ENCODE peak calls at places on chromosomes 11 and 22, in eight cellular contexts. One of them, this sample, is unnamed.

GRCh38 chr11:126175261-126175885 is 36.1 kb downstream of the RPUSD4 start:
- DNase-seq in fibroblast of the aortic adventitia: peak; percentile 65
- DNase-seq in choroid plexus epithelial cell: peak; percentile 12
- DNase-seq in AG09309: no peak
- DNase-seq in fibroblast of pulmonary artery: peak; percentile 30
- DNase-seq in GM10248: no peak
- DNase-seq in glutamatergic neuron: no peak
- DNase-seq in MM.1S: no peak
- DNase-seq in this sample: no peak

GRCh38 chr22:46079093-46079860 is 71.0 kb upstream of the PPARA start:
- DNase-seq in glutamatergic neuron: peak; percentile 11
- DNase-seq in AG09309: no peak
- DNase-seq in choroid plexus epithelial cell: no peak
- DNase-seq in fibroblast of the aortic adventitia: no peak
- DNase-seq in MM.1S: no peak
- DNase-seq in GM10248: no peak
- DNase-seq in fibroblast of pulmonary artery: no peak
- DNase-seq in this sample: no peak

GRCh38 chr11:3158131-3158591 is 6.9 kb downstream of the OSBPL5 start:
- DNase-seq in MM.1S: no peak
- DNase-seq in fibroblast of the aortic adventitia: no peak
- DNase-seq in choroid plexus epithelial cell: no peak
- DNase-seq in glutamatergic neuron: peak; percentile 17
- DNase-seq in AG09309: no peak
- DNase-seq in GM10248: no peak
- DNase-seq in fibroblast of pulmonary artery: no peak
- DNase-seq in this sample: no peak

GRCh38 chr11:112977620-112978212 is 16.5 kb downstream of the NCAM1 start:
- DNase-seq in MM.1S: no peak
- DNase-seq in GM10248: no peak
- DNase-seq in glutamatergic neuron: no peak
- DNase-seq in choroid plexus epithelial cell: peak; percentile 87
- DNase-seq in fibroblast of pulmonary artery: peak; percentile 89
- DNase-seq in fibroblast of the aortic adventitia: peak; percentile 58
- DNase-seq in AG09309: peak; percentile 33
- DNase-seq in this sample: no peak

GRCh38 chr22:43301866-43302265 is 41.3 kb downstream of the SCUBE1 start:
- DNase-seq in fibroblast of the aortic adventitia: no peak
- DNase-seq in fibroblast of pulmonary artery: no peak
- DNase-seq in glutamatergic neuron: no peak
- DNase-seq in MM.1S: no peak
- DNase-seq in AG09309: no peak
- DNase-seq in GM10248: no peak
- DNase-seq in choroid plexus epithelial cell: no peak
- DNase-seq in this sample: no peak

GRCh38 chr11:1310315-1310687 is 869 bp upstream of the TOLLIP start:
- DNase-seq in fibroblast of pulmonary artery: no peak
- DNase-seq in choroid plexus epithelial cell: no peak
- DNase-seq in MM.1S: peak; percentile 38
- DNase-seq in fibroblast of the aortic adventitia: peak; percentile 7
- DNase-seq in glutamatergic neuron: no peak
- DNase-seq in GM10248: no peak
- DNase-seq in AG09309: no peak
- DNase-seq in this sample: no peak

GRCh38 chr11:94417386-94417987 is 16.3 kb upstream of the GPR83 start:
- DNase-seq in fibroblast of the aortic adventitia: peak; percentile 77
- DNase-seq in MM.1S: peak; percentile 9
- DNase-seq in fibroblast of pulmonary artery: peak; percentile 63
- DNase-seq in glutamatergic neuron: no peak
- DNase-seq in AG09309: peak; percentile 11
- DNase-seq in choroid plexus epithelial cell: peak; percentile 72
- DNase-seq in GM10248: no peak
- DNase-seq in this sample: peak; percentile 15

GRCh38 chr11:45833761-45834160 is 13.5 kb upstream of the CRY2 start:
- DNase-seq in GM10248: no peak
- DNase-seq in MM.1S: no peak
- DNase-seq in AG09309: no peak
- DNase-seq in fibroblast of the aortic adventitia: no peak
- DNase-seq in glutamatergic neuron: no peak
- DNase-seq in fibroblast of pulmonary artery: no peak
- DNase-seq in choroid plexus epithelial cell: no peak
- DNase-seq in this sample: no peak

GRCh38 chr22:30192427-30192826 is 54.1 kb downstream of the LIF start:
- DNase-seq in fibroblast of the aortic adventitia: no peak
- DNase-seq in glutamatergic neuron: no peak
- DNase-seq in MM.1S: no peak
- DNase-seq in GM10248: peak; percentile 15
- DNase-seq in AG09309: no peak
- DNase-seq in fibroblast of pulmonary artery: no peak
- DNase-seq in choroid plexus epithelial cell: no peak
- DNase-seq in this sample: no peak

GRCh38 chr11:134537296-134537695 is 125.3 kb upstream of the B3GAT1 start:
- DNase-seq in MM.1S: no peak
- DNase-seq in AG09309: no peak
- DNase-seq in fibroblast of pulmonary artery: no peak
- DNase-seq in choroid plexus epithelial cell: no peak
- DNase-seq in glutamatergic neuron: peak; percentile 6
- DNase-seq in fibroblast of the aortic adventitia: no peak
- DNase-seq in GM10248: no peak
- DNase-seq in this sample: no peak

GRCh38 chr22:24726848-24727217 is 47.7 kb downstream of the PIWIL3 start:
- DNase-seq in GM10248: no peak
- DNase-seq in fibroblast of the aortic adventitia: no peak
- DNase-seq in MM.1S: no peak
- DNase-seq in glutamatergic neuron: no peak
- DNase-seq in fibroblast of pulmonary artery: no peak
- DNase-seq in choroid plexus epithelial cell: no peak
- DNase-seq in AG09309: no peak
- DNase-seq in this sample: no peak

GRCh38 chr22:31082606-31083376 is 1.7 kb downstream of the SMTN start:
- DNase-seq in fibroblast of the aortic adventitia: peak; percentile 75
- DNase-seq in glutamatergic neuron: peak; percentile 64
- DNase-seq in choroid plexus epithelial cell: peak; percentile 85
- DNase-seq in fibroblast of pulmonary artery: peak; percentile 81
- DNase-seq in MM.1S: no peak
- DNase-seq in AG09309: no peak
- DNase-seq in GM10248: no peak
- DNase-seq in this sample: no peak

GRCh38 chr11:96960926-96961325 is 571.1 kb downstream of the JRKL start:
- DNase-seq in fibroblast of the aortic adventitia: no peak
- DNase-seq in MM.1S: no peak
- DNase-seq in fibroblast of pulmonary artery: no peak
- DNase-seq in choroid plexus epithelial cell: no peak
- DNase-seq in GM10248: no peak
- DNase-seq in glutamatergic neuron: no peak
- DNase-seq in AG09309: no peak
- DNase-seq in this sample: no peak

GRCh38 chr11:92894197-92894596 is 75.3 kb upstream of the MTNR1B start:
- DNase-seq in MM.1S: peak; percentile 32
- DNase-seq in GM10248: no peak
- DNase-seq in fibroblast of pulmonary artery: no peak
- DNase-seq in fibroblast of the aortic adventitia: no peak
- DNase-seq in glutamatergic neuron: no peak
- DNase-seq in choroid plexus epithelial cell: no peak
- DNase-seq in AG09309: no peak
- DNase-seq in this sample: no peak

GRCh38 chr11:12232160-12232559 is 121.8 kb downstream of the MICAL2 start:
- DNase-seq in choroid plexus epithelial cell: no peak
- DNase-seq in glutamatergic neuron: no peak
- DNase-seq in MM.1S: no peak
- DNase-seq in GM10248: no peak
- DNase-seq in AG09309: no peak
- DNase-seq in fibroblast of the aortic adventitia: peak; percentile 54
- DNase-seq in fibroblast of pulmonary artery: no peak
- DNase-seq in this sample: no peak

GRCh38 chr11:60764879-60765278 is 8.2 kb downstream of the MS4A15 start:
- DNase-seq in AG09309: no peak
- DNase-seq in fibroblast of pulmonary artery: no peak
- DNase-seq in MM.1S: peak; percentile 91
- DNase-seq in GM10248: peak; percentile 54
- DNase-seq in fibroblast of the aortic adventitia: no peak
- DNase-seq in glutamatergic neuron: no peak
- DNase-seq in choroid plexus epithelial cell: peak; percentile 22
- DNase-seq in this sample: no peak

GRCh38 chr22:41596776-41597634 is 7.4 kb upstream of the PMM1 start:
- DNase-seq in MM.1S: peak; percentile 29
- DNase-seq in AG09309: no peak
- DNase-seq in choroid plexus epithelial cell: peak; percentile 64
- DNase-seq in GM10248: peak; percentile 45
- DNase-seq in fibroblast of the aortic adventitia: peak; percentile 58
- DNase-seq in fibroblast of pulmonary artery: peak; percentile 68
- DNase-seq in glutamatergic neuron: peak; percentile 75
- DNase-seq in this sample: no peak

GRCh38 chr11:127362754-127363153 is 362.2 kb upstream of the KIRREL3 start:
- DNase-seq in choroid plexus epithelial cell: no peak
- DNase-seq in GM10248: no peak
- DNase-seq in MM.1S: no peak
- DNase-seq in fibroblast of the aortic adventitia: no peak
- DNase-seq in glutamatergic neuron: no peak
- DNase-seq in AG09309: no peak
- DNase-seq in fibroblast of pulmonary artery: no peak
- DNase-seq in this sample: no peak

GRCh38 chr22:39527481-39527961 is 5.0 kb downstream of the RPS19BP1 start:
- DNase-seq in MM.1S: peak; percentile 56
- DNase-seq in choroid plexus epithelial cell: peak; percentile 41
- DNase-seq in glutamatergic neuron: no peak
- DNase-seq in fibroblast of the aortic adventitia: no peak
- DNase-seq in AG09309: no peak
- DNase-seq in GM10248: no peak
- DNase-seq in fibroblast of pulmonary artery: no peak
- DNase-seq in this sample: no peak

GRCh38 chr22:22894740-22895731 is 7.4 kb downstream of the IGLL5 start:
- DNase-seq in AG09309: no peak
- DNase-seq in fibroblast of the aortic adventitia: no peak
- DNase-seq in fibroblast of pulmonary artery: no peak
- DNase-seq in glutamatergic neuron: no peak
- DNase-seq in MM.1S: peak; percentile 76
- DNase-seq in choroid plexus epithelial cell: no peak
- DNase-seq in GM10248: no peak
- DNase-seq in this sample: no peak

GRCh38 chr11:65499713-65500261 is 942 bp downstream of the MALAT1 start:
- DNase-seq in AG09309: no peak
- DNase-seq in GM10248: no peak
- DNase-seq in glutamatergic neuron: no peak
- DNase-seq in fibroblast of pulmonary artery: no peak
- DNase-seq in MM.1S: peak; percentile 27
- DNase-seq in choroid plexus epithelial cell: no peak
- DNase-seq in fibroblast of the aortic adventitia: no peak
- DNase-seq in this sample: no peak

GRCh38 chr11:66685276-66686099 is 7.8 kb upstream of the RBM4B start:
- DNase-seq in MM.1S: no peak
- DNase-seq in fibroblast of pulmonary artery: no peak
- DNase-seq in GM10248: no peak
- DNase-seq in AG09309: no peak
- DNase-seq in glutamatergic neuron: no peak
- DNase-seq in fibroblast of the aortic adventitia: no peak
- DNase-seq in choroid plexus epithelial cell: no peak
- DNase-seq in this sample: no peak

GRCh38 chr11:66686100-66686785 is 8.6 kb upstream of the RBM4B start:
- DNase-seq in fibroblast of the aortic adventitia: no peak
- DNase-seq in glutamatergic neuron: no peak
- DNase-seq in AG09309: no peak
- DNase-seq in MM.1S: no peak
- DNase-seq in fibroblast of pulmonary artery: no peak
- DNase-seq in GM10248: no peak
- DNase-seq in choroid plexus epithelial cell: no peak
- DNase-seq in this sample: no peak

GRCh38 chr11:66687831-66688281 is 10.2 kb upstream of the RBM4B start:
- DNase-seq in fibroblast of the aortic adventitia: no peak
- DNase-seq in GM10248: no peak
- DNase-seq in AG09309: no peak
- DNase-seq in glutamatergic neuron: no peak
- DNase-seq in MM.1S: no peak
- DNase-seq in fibroblast of pulmonary artery: no peak
- DNase-seq in choroid plexus epithelial cell: no peak
- DNase-seq in this sample: no peak

GRCh38 chr11:66688561-66689534 is 11.2 kb upstream of the RBM4B start:
- DNase-seq in MM.1S: no peak
- DNase-seq in AG09309: no peak
- DNase-seq in fibroblast of pulmonary artery: no peak
- DNase-seq in GM10248: no peak
- DNase-seq in choroid plexus epithelial cell: no peak
- DNase-seq in fibroblast of the aortic adventitia: no peak
- DNase-seq in glutamatergic neuron: no peak
- DNase-seq in this sample: no peak

GRCh38 chr11:66686801-66687750 is 9.4 kb upstream of the RBM4B start:
- DNase-seq in glutamatergic neuron: no peak
- DNase-seq in choroid plexus epithelial cell: no peak
- DNase-seq in fibroblast of the aortic adventitia: no peak
- DNase-seq in MM.1S: no peak
- DNase-seq in fibroblast of pulmonary artery: no peak
- DNase-seq in AG09309: no peak
- DNase-seq in GM10248: no peak
- DNase-seq in this sample: no peak
- TF ChIP-seq CTCF in glutamatergic neuron: no peak
- TF ChIP-seq CTCF in choroid plexus epithelial cell: no peak
- TF ChIP-seq CTCF in fibroblast of the aortic adventitia: no peak
- TF ChIP-seq CTCF in MM.1S: no peak
- TF ChIP-seq CTCF in fibroblast of pulmonary artery: no peak
- TF ChIP-seq CTCF in AG09309: no peak
- TF ChIP-seq CTCF in GM10248: no peak
- TF ChIP-seq CTCF in this sample: no peak

GRCh38 chr11:77233011-77233410 is 68.5 kb downstream of the GDPD4 start:
- DNase-seq in fibroblast of the aortic adventitia: no peak
- DNase-seq in fibroblast of pulmonary artery: no peak
- DNase-seq in glutamatergic neuron: no peak
- DNase-seq in choroid plexus epithelial cell: no peak
- DNase-seq in AG09309: no peak
- DNase-seq in MM.1S: no peak
- DNase-seq in GM10248: no peak
- DNase-seq in this sample: no peak
- TF ChIP-seq CTCF in fibroblast of the aortic adventitia: no peak
- TF ChIP-seq CTCF in fibroblast of pulmonary artery: no peak
- TF ChIP-seq CTCF in glutamatergic neuron: no peak
- TF ChIP-seq CTCF in choroid plexus epithelial cell: no peak
- TF ChIP-seq CTCF in AG09309: no peak
- TF ChIP-seq CTCF in MM.1S: no peak
- TF ChIP-seq CTCF in GM10248: no peak
- TF ChIP-seq CTCF in this sample: no peak

GRCh38 chr11:62245271-62245753 is 3.3 kb downstream of the SCGB1D2 start:
- DNase-seq in glutamatergic neuron: no peak
- DNase-seq in fibroblast of the aortic adventitia: peak; percentile 35
- DNase-seq in MM.1S: no peak
- DNase-seq in GM10248: peak; percentile 30
- DNase-seq in AG09309: no peak
- DNase-seq in choroid plexus epithelial cell: peak; percentile 58
- DNase-seq in fibroblast of pulmonary artery: peak; percentile 59
- DNase-seq in this sample: no peak
- TF ChIP-seq CTCF in glutamatergic neuron: no peak
- TF ChIP-seq CTCF in fibroblast of the aortic adventitia: peak; percentile 19
- TF ChIP-seq CTCF in MM.1S: peak; percentile 19
- TF ChIP-seq CTCF in GM10248: no peak
- TF ChIP-seq CTCF in AG09309: no peak
- TF ChIP-seq CTCF in choroid plexus epithelial cell: peak; percentile 32
- TF ChIP-seq CTCF in fibroblast of pulmonary artery: peak; percentile 33
- TF ChIP-seq CTCF in this sample: peak; percentile 39

DNA sequence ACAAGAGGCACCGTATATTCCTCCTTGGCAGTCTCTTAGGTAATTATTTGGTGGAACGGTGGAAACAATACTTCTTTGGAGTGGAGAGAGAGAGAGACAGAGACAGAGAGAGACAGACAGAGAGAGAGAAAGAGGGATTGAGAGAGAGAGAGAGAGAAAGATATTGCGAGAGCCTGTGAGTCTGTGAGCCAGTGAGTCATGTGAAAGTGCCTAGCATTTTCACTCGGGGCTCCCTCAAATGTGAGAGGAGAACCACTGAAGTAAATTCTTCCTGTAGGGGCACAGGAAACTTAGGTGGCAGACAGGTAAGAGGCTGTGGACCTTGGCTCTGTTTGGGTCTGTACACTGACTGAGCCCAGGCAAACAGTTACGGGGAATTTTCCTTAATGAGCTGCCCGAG is 31.6 kb upstream of the SNX19 start:
- DNase-seq in fibroblast of the aortic adventitia: no peak
- DNase-seq in GM10248: no peak
- DNase-seq in fibroblast of pulmonary artery: no peak
- DNase-seq in glutamatergic neuron: no peak
- DNase-seq in AG09309: no peak
- DNase-seq in choroid plexus epithelial cell: peak; percentile 4
- DNase-seq in MM.1S: no peak
- DNase-seq in this sample: no peak
- TF ChIP-seq CTCF in fibroblast of the aortic adventitia: no peak
- TF ChIP-seq CTCF in GM10248: no peak
- TF ChIP-seq CTCF in fibroblast of pulmonary artery: no peak
- TF ChIP-seq CTCF in glutamatergic neuron: no peak
- TF ChIP-seq CTCF in AG09309: no peak
- TF ChIP-seq CTCF in choroid plexus epithelial cell: no peak
- TF ChIP-seq CTCF in MM.1S: no peak
- TF ChIP-seq CTCF in this sample: no peak

This sample was measured in HFF-Myc.